ENCODE peak calls at places on chromosome 13, in six cellular contexts. Z is activated T-cell treated with anti-CD3 and anti-CD28 coated beads, Interleukin-2, amount 50 U/mL, for 72 hours; B is stimulated activated CD4-positive, alpha-beta T cell treated with anti-CD3 and anti-CD28 coated beads, TNF-alpha, amount 100 ng/mL, for 1 hour; Q is AG10803; J is activated CD4-positive, alpha-beta T cell treated with anti-CD3 and anti-CD28 coated beads, Interleukin-2, amount 10 ng/mL, durations not matched to agents 24 days and 14 days; L is M059J. R is an unnamed sample.
A peak's percentile ranks its signal among the peaks of the same experiment; 100 is the strongest.

GRCh38 chr13:99864627-99864990 is 107.0 kb downstream of the ZIC5 start:
- DNase-seq in Z (no peak), B (no peak), Q (no peak), J (no peak), L (no peak), R (no peak)

GRCh38 chr13:29801737-29802305 is 48.6 kb downstream of the UBL3 start:
- DNase-seq in Z (no peak), B (no peak), Q (peak; percentile 22), J (no peak), L (no peak), R (no peak)

GRCh38 chr13:100875392-100876043 is 200.9 kb upstream of the TMTC4 start:
- DNase-seq in Z (peak; percentile 49), B (no peak), Q (peak; percentile 91), J (peak; percentile 61), L (peak; percentile 93), R (peak; percentile 68)

GRCh38 chr13:29733069-29733700 is 117.2 kb downstream of the UBL3 start:
- DNase-seq in Z (no peak), B (no peak), Q (no peak), J (no peak), L (peak; percentile 91), R (no peak)

GRCh38 chr13:21033224-21033855 is 28.0 kb downstream of the LATS2 start:
- DNase-seq in Z (no peak), B (no peak), Q (peak; percentile 64), J (no peak), L (peak; percentile 69), R (peak; percentile 36)

GRCh38 chr13:64414381-64414780 is 2815.8 kb downstream of the PCDH9 start:
- DNase-seq in Z (no peak), B (no peak), Q (no peak), J (no peak), L (no peak), R (no peak)

GRCh38 chr13:31982124-31982523 is 49.5 kb upstream of the FRY start:
- DNase-seq in Z (no peak), B (no peak), Q (no peak), J (no peak), L (peak; percentile 28), R (peak; percentile 12)

GRCh38 chr13:100506600-100507422 is 81.8 kb downstream of the GGACT start:
- DNase-seq in Z (no peak), B (no peak), Q (no peak), J (no peak), L (no peak), R (no peak)

GRCh38 chr13:47119568-47120080 is 222.8 kb upstream of the HTR2A start:
- DNase-seq in Z (no peak), B (no peak), Q (peak; percentile 11), J (no peak), L (peak; percentile 9), R (no peak)

GRCh38 chr13:59950201-59950730 is 213.5 kb downstream of the DIAPH3 start:
- DNase-seq in Z (no peak), B (no peak), Q (peak; percentile 25), J (no peak), L (no peak), R (no peak)

GRCh38 chr13:74117207-74117705 is 16.9 kb downstream of the KLF12 start:
- DNase-seq in Z (no peak), B (no peak), Q (no peak), J (no peak), L (no peak), R (no peak)

GRCh38 chr13:25744176-25744575 is 307.6 kb downstream of the SHISA2 start:
- DNase-seq in Z (no peak), B (no peak), Q (no peak), J (no peak), L (no peak), R (no peak)

GRCh38 chr13:26348966-26349365 is 95.0 kb downstream of the CDK8 start:
- DNase-seq in Z (no peak), B (no peak), Q (no peak), J (no peak), L (no peak), R (no peak)

GRCh38 chr13:20118268-20119140 is 42.3 kb downstream of the GJA3 start:
- DNase-seq in Z (no peak), B (peak; percentile 39), Q (peak; percentile 55), J (peak; percentile 77), L (peak; percentile 41), R (peak; percentile 81)

GRCh38 chr13:98370806-98371553 is 193.9 kb upstream of the RNF113B start:
- DNase-seq in Z (no peak), B (no peak), Q (peak; percentile 96), J (no peak), L (no peak), R (peak; percentile 77)

GRCh38 chr13:89862691-89863036 is 1484.8 kb upstream of the MIR17HG start:
- DNase-seq in Z (no peak), B (no peak), Q (no peak), J (no peak), L (no peak), R (no peak)

GRCh38 chr13:41060723-41061074 is 610 bp upstream of the WBP4 start:
- DNase-seq in Z (peak; percentile 88), B (peak; percentile 70), Q (peak; percentile 84), J (peak; percentile 94), L (peak; percentile 74), R (peak; percentile 78)

GRCh38 chr13:31885994-31886393 is 145.6 kb upstream of the FRY start:
- DNase-seq in Z (no peak), B (no peak), Q (peak; percentile 69), J (peak; percentile 37), L (peak; percentile 46), R (no peak)

GRCh38 chr13:40943073-40943472 is 76.0 kb downstream of the ELF1 start:
- DNase-seq in Z (no peak), B (no peak), Q (no peak), J (no peak), L (no peak), R (no peak)

GRCh38 chr13:27973956-27974662 is 5.0 kb upstream of the CDX2 start:
- DNase-seq in Z (no peak), B (no peak), Q (no peak), J (no peak), L (no peak), R (no peak)

GRCh38 chr13:104584481-104584880 is 1518.3 kb upstream of the SLC10A2 start:
- DNase-seq in Z (no peak), B (no peak), Q (no peak), J (no peak), L (no peak), R (no peak)

GRCh38 chr13:76307157-76307556 is 579.0 kb downstream of the KCTD12 start:
- DNase-seq in Z (no peak), B (no peak), Q (no peak), J (no peak), L (no peak), R (no peak)

GRCh38 chr13:37127706-37128241 is 22.3 kb upstream of the CSNK1A1L start:
- DNase-seq in Z (no peak), B (no peak), Q (peak; percentile 87), J (no peak), L (peak; percentile 74), R (peak; percentile 62)

GRCh38 chr13:44249439-44249838 is 124.2 kb upstream of the SERP2 start:
- DNase-seq in Z (no peak), B (no peak), Q (peak; percentile 83), J (no peak), L (peak; percentile 79), R (peak; percentile 68)

GRCh38 chr13:69319659-69320058 is 788.0 kb upstream of the ATXN8OS start:
- DNase-seq in Z (no peak), B (no peak), Q (no peak), J (no peak), L (no peak), R (no peak)

GRCh38 chr13:34349091-34349722 is 531.3 kb downstream of the RFC3 start:
- DNase-seq in Z (no peak), B (no peak), Q (peak; percentile 100), J (no peak), L (peak; percentile 97), R (peak; percentile 83)

GRCh38 chr13:34435338-34435737 is 506.7 kb upstream of the NBEA start:
- DNase-seq in Z (no peak), B (no peak), Q (peak; percentile 70), J (no peak), L (peak; percentile 87), R (no peak)

GRCh38 chr13:107576430-107576829 is 638.9 kb downstream of the LIG4 start:
- DNase-seq in Z (no peak), B (no peak), Q (no peak), J (no peak), L (no peak), R (no peak)

GRCh38 chr13:110444226-110444653 is 117.3 kb downstream of the RAB20 start:
- DNase-seq in Z (no peak), B (no peak), Q (peak; percentile 47), J (no peak), L (no peak), R (peak; percentile 65)

GRCh38 chr13:48580185-48580803 is 47.4 kb upstream of the RCBTB2 start:
- DNase-seq in Z (peak; percentile 68), B (peak; percentile 38), Q (peak; percentile 60), J (peak; percentile 91), L (peak; percentile 59), R (peak; percentile 68)

GRCh38 chr13:27975579-27976361 is 6.7 kb upstream of the CDX2 start:
- DNase-seq in Z (no peak), B (no peak), Q (no peak), J (no peak), L (no peak), R (no peak)

GRCh38 chr13:113857531-113858195 is 6.2 kb downstream of the GAS6 start:
- DNase-seq in Z (no peak), B (no peak), Q (no peak), J (no peak), L (no peak), R (no peak)

GRCh38 chr13:112973577-112973951 is 4.5 kb downstream of the MCF2L start:
- DNase-seq in Z (no peak), B (no peak), Q (no peak), J (no peak), L (no peak), R (no peak)

GRCh38 chr13:81395368-81395767 is 1054.4 kb upstream of the SPRY2 start:
- DNase-seq in Z (no peak), B (no peak), Q (no peak), J (no peak), L (no peak), R (no peak)

GRCh38 chr13:27425918-27426630 is 1.7 kb downstream of the GTF3A start:
- DNase-seq in Z (peak; percentile 80), B (peak; percentile 49), Q (peak; percentile 81), J (peak; percentile 93), L (peak; percentile 90), R (peak; percentile 84)

GRCh38 chr13:99892189-99892588 is 79.4 kb downstream of the ZIC5 start:
- DNase-seq in Z (no peak), B (no peak), Q (no peak), J (no peak), L (no peak), R (no peak)

GRCh38 chr13:92900455-92900854 is 326.2 kb upstream of the GPC6 start:
- DNase-seq in Z (no peak), B (no peak), Q (no peak), J (no peak), L (no peak), R (no peak)

GRCh38 chr13:44523176-44524017 is 52.7 kb downstream of the TSC22D1 start:
- DNase-seq in Z (no peak), B (no peak), Q (peak; percentile 60), J (no peak), L (peak; percentile 81), R (peak; percentile 23)

R was measured in GM03348.